ENCODE peak calls at places on chromosomes 3 and 15, in six cellular contexts. A is fibroblast of mammary gland, T is A549, H is AG09309, J is ovary, B is GM12864. Z is an unnamed sample.

GRCh38 chr3:59573911-59574310 is 524.1 kb upstream of the CFAP20DC start:
- DNase-seq in H (peak), J (no peak), T (no peak), A (peak), B (no peak), Z (peak)

GRCh38 chr3:115836944-115837343 is 213.6 kb downstream of the GAP43 start:
- DNase-seq in A (peak), J (no peak), B (no peak), T (peak), H (no peak), Z (no peak)

GRCh38 chr3:119569156-119569555 is 9.7 kb upstream of the CD80 start:
- DNase-seq in H (no peak), T (no peak), B (no peak), A (no peak), J (no peak), Z (no peak)

GRCh38 chr15:55721554-55722185 is 21.3 kb downstream of the PRTG start:
- DNase-seq in T (no peak), H (no peak), J (no peak), A (no peak), B (no peak), Z (no peak)

GRCh38 chr15:92025717-92026270 is 172.3 kb downstream of the SLCO3A1 start:
- DNase-seq in T (no peak), H (no peak), J (no peak), A (no peak), B (no peak), Z (no peak)

GRCh38 chr3:9402410-9403228 is 5.2 kb downstream of the SETD5 start:
- DNase-seq in T (no peak), J (peak), H (no peak), A (peak), B (no peak), Z (peak)

GRCh38 chr3:55485208-55485791 is 1.8 kb downstream of the WNT5A start:
- DNase-seq in J (peak), T (peak), H (no peak), B (peak), A (peak), Z (peak)

GRCh38 chr3:53978386-53978785 is 86.7 kb upstream of the SELENOK start:
- DNase-seq in B (no peak), T (no peak), H (no peak), J (no peak), A (no peak), Z (no peak)

GRCh38 chr3:38544926-38545325 is 48.8 kb downstream of the EXOG start:
- DNase-seq in J (no peak), B (no peak), H (no peak), A (no peak), T (no peak), Z (no peak)

GRCh38 chr3:133958071-133958806 is 62.6 kb upstream of the RAB6B start:
- DNase-seq in H (no peak), T (no peak), J (no peak), B (no peak), A (no peak), Z (no peak)

GRCh38 chr3:56630966-56631365 is 52.1 kb downstream of the TASOR start:
- DNase-seq in A (no peak), H (no peak), B (no peak), T (no peak), J (no peak), Z (no peak)

GRCh38 chr3:172142074-172143059 is 103.0 kb downstream of the FNDC3B start:
- DNase-seq in B (peak), H (no peak), J (no peak), A (peak), T (no peak), Z (no peak)

GRCh38 chr15:48555244-48555804 is 90.2 kb downstream of the FBN1 start:
- DNase-seq in B (no peak), H (peak), T (no peak), J (no peak), A (peak), Z (no peak)

GRCh38 chr3:161310649-161311423 is 60.5 kb downstream of the SPTSSB start:
- DNase-seq in T (no peak), H (no peak), J (no peak), A (no peak), B (peak), Z (no peak)

GRCh38 chr15:46892621-46893160 is 824.6 kb upstream of the SEMA6D start:
- DNase-seq in J (no peak), A (no peak), T (no peak), H (no peak), B (no peak), Z (no peak)

GRCh38 chr3:98021821-98022220 is 13.3 kb downstream of the GABRR3 start:
- DNase-seq in B (no peak), J (no peak), H (no peak), A (peak), T (no peak), Z (no peak)

GRCh38 chr3:66138336-66139234 is 82.2 kb upstream of the SLC25A26 start:
- DNase-seq in B (peak), J (peak), T (peak), A (peak), H (no peak), Z (peak)

GRCh38 chr3:157443873-157444770 is 7.5 kb downstream of the PTX3 start:
- DNase-seq in A (peak), T (no peak), H (peak), J (no peak), B (no peak), Z (no peak)

GRCh38 chr3:157445897-157446296 is 9.2 kb downstream of the PTX3 start:
- DNase-seq in J (no peak), T (no peak), A (peak), B (no peak), H (no peak), Z (no peak)

GRCh38 chr3:157444789-157445188 is 8.1 kb downstream of the PTX3 start:
- DNase-seq in J (no peak), A (peak), T (no peak), B (no peak), H (no peak), Z (no peak)

GRCh38 chr3:157441102-157441622 is 4.5 kb downstream of the PTX3 start:
- DNase-seq in H (no peak), J (no peak), A (no peak), T (no peak), B (no peak), Z (no peak)

DNA sequence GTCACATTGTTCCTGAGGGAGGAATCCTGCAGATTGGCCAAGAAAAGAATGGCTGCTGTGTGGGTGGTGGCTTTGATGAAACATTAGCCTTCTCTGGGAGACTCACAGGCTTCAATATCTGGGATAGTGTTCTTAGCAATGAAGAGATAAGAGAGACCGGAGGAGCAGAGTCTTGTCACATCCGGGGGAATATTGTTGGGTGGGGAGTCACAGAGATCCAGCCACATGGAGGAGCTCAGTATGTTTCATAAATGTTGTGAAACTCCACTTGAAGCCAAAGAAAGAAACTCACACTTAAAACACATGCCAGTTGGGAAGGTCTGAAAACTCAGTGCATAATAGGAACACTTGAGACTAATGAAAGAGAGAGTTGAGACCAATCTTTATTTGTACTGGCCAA is 6.1 kb downstream of the PTX3 start:
- DNase-seq in A (peak), J (no peak), B (no peak), T (no peak), H (no peak), Z (no peak)
- TF ChIP-seq CTCF in A (no peak), J (no peak), B (no peak), T (no peak), H (no peak), Z (no peak)

DNA sequence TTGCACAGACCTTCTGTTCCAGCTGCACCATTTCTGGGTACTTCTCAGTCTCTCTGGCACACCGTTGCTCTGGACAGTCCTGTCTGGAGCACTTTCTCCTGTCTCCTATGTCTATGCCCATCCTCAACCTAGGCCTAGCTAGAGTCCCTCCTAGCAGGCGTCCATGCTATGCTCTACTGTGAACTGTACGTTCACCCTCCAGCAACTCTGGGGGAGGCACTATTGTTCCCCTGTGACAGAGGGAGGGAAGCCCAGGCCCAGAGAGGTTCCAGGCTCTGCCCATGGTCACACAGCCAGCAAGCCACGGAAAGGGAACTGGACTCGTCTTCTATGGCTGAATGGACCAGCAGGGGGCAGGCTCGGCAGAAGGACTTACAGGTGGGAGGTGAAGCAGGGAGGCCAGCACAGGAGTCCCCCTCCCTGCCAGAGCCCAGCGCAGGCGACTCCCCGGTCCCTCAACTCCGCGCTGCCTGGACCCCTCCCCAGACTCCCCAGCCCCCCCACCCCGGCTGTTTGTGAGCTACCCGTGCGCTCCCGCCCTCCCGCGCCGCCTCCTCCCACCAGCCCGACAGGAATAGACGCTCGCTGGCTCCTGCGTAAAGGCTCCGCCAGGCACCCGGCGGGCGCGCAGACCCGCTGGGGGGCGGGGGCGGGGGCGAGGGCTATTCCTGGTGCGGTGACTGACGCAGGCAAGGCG is 1.7 kb upstream of the LINGO1 start:
- DNase-seq in A (peak), H (no peak), T (peak), B (peak), J (peak), Z (peak)
- H3K4me3 ChIP-seq in A (no peak), H (no peak), T (no peak), B (no peak), J (no peak), Z (peak)

DNA sequence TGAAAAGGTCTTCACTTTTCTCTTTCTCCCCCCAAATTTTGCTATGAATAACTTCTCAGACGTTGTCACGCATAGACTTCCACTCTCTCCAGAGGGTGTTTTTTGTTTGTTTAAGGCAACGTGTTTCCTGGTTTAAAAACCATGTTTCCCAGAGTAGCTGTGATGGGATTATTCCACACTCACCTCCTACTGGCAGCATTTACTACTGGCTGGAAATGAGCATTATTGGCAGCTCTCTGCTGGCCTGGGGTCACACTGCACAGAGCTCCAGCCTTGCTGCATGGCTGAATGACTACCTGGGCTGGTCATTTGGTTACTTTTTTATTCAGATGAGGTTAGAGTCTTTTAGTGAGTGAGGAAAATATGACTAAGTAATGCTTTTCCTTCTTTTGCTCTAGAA is 65.2 kb downstream of the RARB start:
- DNase-seq in T (no peak), B (no peak), J (no peak), H (no peak), A (no peak), Z (no peak)
- TF ChIP-seq CTCF in T (no peak), B (no peak), J (no peak), H (no peak), A (no peak), Z (no peak)

GRCh38 chr3:20080956-20081554 is 40.8 kb downstream of the KAT2B start:
- DNase-seq in B (no peak), J (no peak), H (no peak), T (no peak), A (peak), Z (peak)
- H3K4me3 ChIP-seq in B (no peak), J (no peak), H (no peak), T (no peak), A (no peak), Z (no peak)

Z was measured in heart left ventricle.